ENCODE peak calls at places on chromosome 15, in eight cellular contexts. F, T, D, N, Z, L, M and O are unnamed samples.

GRCh38 chr15:79310612-79310984 is 314 bp upstream of the TMED3 start:
- DNase-seq in T (no peak), F (peak), N (peak), M (peak), L (no peak), D (no peak), Z (no peak), O (peak)

GRCh38 chr15:89799011-89799924 is 15.4 kb downstream of the ANPEP start:
- DNase-seq in F (no peak), D (no peak), L (no peak), T (no peak), M (no peak), N (peak), Z (no peak), O (peak)

GRCh38 chr15:26069204-26069603 is 206.1 kb upstream of the ATP10A start:
- DNase-seq in L (no peak), T (no peak), Z (no peak), F (no peak), N (no peak), M (no peak), D (no peak), O (no peak)

GRCh38 chr15:64893481-64894394 is 18.0 kb upstream of the ANKDD1A start:
- DNase-seq in L (peak), Z (no peak), D (peak), M (peak), F (no peak), N (peak), T (peak), O (peak)

GRCh38 chr15:33941279-33942063 is 26.8 kb upstream of the CHRM5 start:
- DNase-seq in M (no peak), Z (no peak), F (no peak), T (no peak), N (no peak), D (no peak), L (no peak), O (no peak)

GRCh38 chr15:70248116-70249025 is 150.7 kb upstream of the TLE3 start:
- DNase-seq in F (peak), M (no peak), N (no peak), T (peak), Z (peak), D (no peak), L (no peak), O (peak)

GRCh38 chr15:85178366-85178765 is 196.7 kb downstream of the PDE8A start:
- DNase-seq in F (no peak), T (no peak), N (no peak), M (no peak), D (no peak), Z (no peak), L (no peak), O (peak)

GRCh38 chr15:22877122-22877521 is 38.7 kb downstream of the NIPA2 start:
- DNase-seq in D (no peak), T (no peak), N (no peak), F (no peak), Z (no peak), M (no peak), L (no peak), O (no peak)

GRCh38 chr15:67880651-67881182 is 40.9 kb upstream of the RNU6-1 start:
- DNase-seq in M (peak), T (no peak), Z (no peak), F (peak), N (peak), D (no peak), L (no peak), O (no peak)

GRCh38 chr15:91908401-91908800 is 54.9 kb downstream of the SLCO3A1 start:
- DNase-seq in D (no peak), F (peak), Z (peak), N (no peak), T (no peak), M (peak), L (no peak), O (no peak)

GRCh38 chr15:38260077-38260476 is 7.4 kb downstream of the SPRED1 start:
- DNase-seq in M (peak), N (no peak), L (no peak), Z (peak), D (no peak), T (no peak), F (no peak), O (peak)

GRCh38 chr15:35505152-35505551 is 40.8 kb downstream of the DPH6 start:
- DNase-seq in F (no peak), M (no peak), N (no peak), L (no peak), T (no peak), Z (no peak), D (no peak), O (no peak)

GRCh38 chr15:27828721-27829120 is 270.4 kb downstream of the OCA2 start:
- DNase-seq in T (no peak), D (no peak), M (no peak), Z (no peak), L (no peak), F (no peak), N (no peak), O (peak)

GRCh38 chr15:41780727-41781126 is 6.4 kb downstream of the MAPKBP1 start:
- DNase-seq in Z (no peak), T (no peak), D (no peak), L (no peak), M (no peak), F (no peak), N (no peak), O (no peak)

GRCh38 chr15:59339252-59339672 is 33.4 kb downstream of the MYO1E start:
- DNase-seq in Z (no peak), D (no peak), L (no peak), M (peak), F (no peak), N (no peak), T (no peak), O (no peak)

GRCh38 chr15:28107111-28107893 is 8.2 kb upstream of the OCA2 start:
- DNase-seq in N (no peak), Z (no peak), M (peak), F (no peak), L (peak), T (peak), D (no peak), O (peak)

GRCh38 chr15:85582719-85583089 is 202.3 kb downstream of the AKAP13 start:
- DNase-seq in D (peak), T (peak), N (peak), F (no peak), Z (no peak), M (peak), L (no peak), O (peak)

GRCh38 chr15:66982816-66983215 is 82.6 kb upstream of the SMAD3 start:
- DNase-seq in T (no peak), D (no peak), F (no peak), Z (no peak), M (no peak), N (no peak), L (no peak), O (no peak)

GRCh38 chr15:58212909-58213526 is 74.8 kb downstream of the AQP9 start:
- DNase-seq in T (peak), F (peak), L (no peak), D (no peak), Z (peak), N (no peak), M (peak), O (peak)

GRCh38 chr15:70197945-70198361 is 100.2 kb upstream of the TLE3 start:
- DNase-seq in M (no peak), L (no peak), F (no peak), D (no peak), T (no peak), Z (no peak), N (peak), O (no peak)